ENCODE peak calls at places on chromosomes 4 and X, in eight cellular contexts. Q is nephron progenitor cell, Y is esophagus squamous epithelium, D is neural crest cell, A is GM23338, U is astrocyte of the spinal cord, T is thyroid gland, M is progenitor cell of endocrine pancreas. W is an unnamed sample.

GRCh38 chrX:134571831-134572230 is 86.4 kb downstream of the PLAC1 start:
- DNase-seq in M (no peak), Q (no peak), T (no peak), D (no peak), A (no peak), Y (no peak), U (no peak), W (no peak)

GRCh38 chr4:176034498-176034897 is 31.1 kb upstream of the WDR17 start:
- DNase-seq in Q (peak), Y (no peak), D (peak), U (peak), T (peak), M (no peak), A (peak), W (no peak)

GRCh38 chr4:123463869-123464268 is 67.3 kb downstream of the SPRY1 start:
- DNase-seq in M (no peak), T (peak), D (peak), Q (peak), A (no peak), Y (no peak), U (no peak), W (no peak)

GRCh38 chr4:1711055-1711905 is 839 bp downstream of the SLBP start:
- DNase-seq in A (peak), D (no peak), Q (no peak), Y (no peak), U (peak), M (no peak), T (peak), W (peak)

GRCh38 chrX:38117485-38117884 is 103.2 kb downstream of the SRPX start:
- DNase-seq in T (no peak), D (no peak), A (no peak), M (no peak), Y (no peak), Q (no peak), U (peak), W (peak)

GRCh38 chrX:38893441-38893840 is 92.2 kb downstream of the MID1IP1 start:
- DNase-seq in Q (no peak), A (no peak), D (no peak), Y (no peak), T (no peak), M (no peak), U (peak), W (no peak)

GRCh38 chrX:53082773-53083616 is 828 bp downstream of the TSPYL2 start:
- DNase-seq in A (no peak), M (no peak), Y (no peak), D (no peak), U (no peak), T (no peak), Q (no peak), W (no peak)

GRCh38 chr4:89640620-89641366 is 196.2 kb downstream of the SNCA start:
- DNase-seq in Q (peak), A (peak), Y (no peak), U (peak), T (peak), M (peak), D (peak), W (peak)

GRCh38 chrX:34555481-34555880 is 101.6 kb downstream of the TMEM47 start:
- DNase-seq in M (no peak), Y (no peak), U (no peak), A (no peak), T (no peak), Q (no peak), D (no peak), W (no peak)

GRCh38 chr4:87679449-87680169 is 29.5 kb downstream of the DMP1 start:
- DNase-seq in T (peak), D (peak), Q (peak), U (peak), M (peak), Y (no peak), A (peak), W (peak)

GRCh38 chr4:53633608-53634007 is 42.3 kb upstream of the LNX1 start:
- DNase-seq in D (no peak), T (no peak), Q (no peak), U (no peak), Y (no peak), A (no peak), M (no peak), W (no peak)

GRCh38 chr4:118058955-118059354 is 24.7 kb downstream of the NDST3 start:
- DNase-seq in U (no peak), D (no peak), Y (no peak), T (no peak), A (peak), Q (no peak), M (no peak), W (no peak)

GRCh38 chr4:52982246-52982950 is 120.3 kb downstream of the RASL11B start:
- DNase-seq in M (no peak), A (peak), U (peak), T (no peak), Q (peak), Y (no peak), D (no peak), W (no peak)

GRCh38 chr4:177442623-177443155 is 452 bp upstream of the AGA start:
- DNase-seq in Q (no peak), D (no peak), Y (no peak), T (peak), M (no peak), U (no peak), A (no peak), W (no peak)

GRCh38 chr4:140367738-140368137 is 5.7 kb upstream of the SCOC start:
- DNase-seq in M (no peak), A (no peak), U (peak), T (peak), D (no peak), Q (no peak), Y (no peak), W (no peak)

GRCh38 chrX:9790866-9791265 is 4.6 kb downstream of the SHROOM2 start:
- DNase-seq in Q (no peak), M (no peak), U (no peak), A (no peak), D (no peak), Y (no peak), T (no peak), W (no peak)

GRCh38 chr4:7037425-7037824 is 5.7 kb upstream of the TADA2B start:
- DNase-seq in Q (no peak), M (no peak), D (no peak), T (no peak), A (peak), Y (no peak), U (no peak), W (no peak)
- TF ChIP-seq CTCF in Q (no peak), M (no peak), D (peak), T (no peak), A (peak), Y (peak), U (no peak), W (no peak)

GRCh38 chr4:104747635-104748034 is 252.9 kb upstream of the CXXC4 start:
- DNase-seq in Y (no peak), T (no peak), M (no peak), A (no peak), D (no peak), Q (no peak), U (no peak), W (no peak)
- TF ChIP-seq CTCF in Y (no peak), T (no peak), M (no peak), A (no peak), D (no peak), Q (no peak), U (no peak), W (no peak)

GRCh38 chrX:16807548-16807947 is 21.3 kb downstream of the TXLNG start:
- DNase-seq in U (peak), Y (no peak), Q (no peak), A (peak), T (no peak), M (no peak), D (no peak), W (no peak)
- TF ChIP-seq CTCF in U (peak), Y (no peak), Q (peak), A (peak), T (no peak), M (peak), D (peak), W (no peak)

DNA sequence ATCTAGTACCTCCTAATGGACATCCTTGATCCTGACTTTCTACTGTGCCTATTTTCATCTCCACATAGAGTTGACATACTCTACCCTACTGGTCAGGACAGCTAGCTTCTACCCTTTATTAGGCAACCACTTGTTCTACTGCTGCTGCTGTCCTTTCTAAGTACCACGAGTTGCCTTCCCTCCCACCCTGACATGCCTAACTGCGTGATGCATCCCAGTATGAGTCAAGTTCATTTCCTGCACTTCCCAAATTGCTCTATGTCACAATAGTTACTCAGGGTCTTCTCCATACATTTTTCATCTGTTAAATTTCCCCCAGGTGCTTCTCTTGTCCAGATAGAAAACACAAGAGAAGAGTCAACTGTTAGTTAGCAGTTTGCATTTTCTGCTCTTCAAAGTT is 133.4 kb downstream of the TBC1D19 start:
- DNase-seq in A (no peak), U (peak), D (no peak), T (no peak), M (no peak), Y (no peak), Q (no peak), W (no peak)
- TF ChIP-seq CTCF in A (no peak), U (no peak), D (no peak), T (no peak), M (no peak), Y (no peak), Q (no peak), W (no peak)

GRCh38 chrX:133249659-133250058 is 31.5 kb upstream of the TFDP3 start:
- DNase-seq in Q (no peak), A (no peak), M (no peak), T (no peak), U (no peak), Y (no peak), D (no peak), W (no peak)
- TF ChIP-seq CTCF in Q (no peak), A (peak), M (peak), T (no peak), U (no peak), Y (no peak), D (peak), W (no peak)

DNA sequence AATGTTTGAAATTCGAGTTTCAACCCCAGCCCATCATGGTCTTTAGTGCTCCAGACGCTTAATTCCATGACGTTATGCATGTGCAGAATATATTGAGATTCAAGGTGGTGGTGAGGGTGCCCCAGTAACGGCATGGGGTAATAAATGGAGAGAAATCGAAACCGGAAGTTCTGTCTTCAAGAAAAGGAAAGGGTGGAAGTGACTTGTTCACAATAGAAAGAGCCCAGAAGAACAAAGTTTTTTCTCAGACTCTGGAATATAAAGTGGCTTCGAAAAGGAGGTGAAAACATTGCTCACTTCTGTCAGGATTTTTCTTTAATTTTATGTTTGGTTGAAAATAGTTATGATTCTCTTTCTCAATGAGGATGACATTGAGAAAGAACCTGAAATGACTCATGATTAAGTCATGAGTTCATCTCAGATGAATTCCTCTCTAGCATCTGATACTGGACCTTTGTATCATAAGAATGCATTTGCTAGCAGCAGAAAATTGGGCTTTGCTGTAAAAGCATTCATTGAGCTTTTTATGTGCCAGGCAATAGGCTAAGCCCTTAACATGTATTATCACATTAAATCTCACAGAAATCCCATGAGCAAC is 798 bp upstream of the DDX60L start:
- DNase-seq in U (peak), Y (no peak), D (no peak), Q (no peak), A (no peak), T (peak), M (no peak), W (no peak)
- TF ChIP-seq CTCF in U (no peak), Y (no peak), D (no peak), Q (no peak), A (no peak), T (no peak), M (no peak), W (no peak)

GRCh38 chrX:14591976-14592375 is 62.6 kb downstream of the GLRA2 start:
- DNase-seq in A (no peak), D (no peak), Q (no peak), Y (no peak), M (no peak), U (no peak), T (no peak), W (no peak)
- TF ChIP-seq CTCF in A (no peak), D (no peak), Q (no peak), Y (no peak), M (no peak), U (no peak), T (no peak), W (no peak)

GRCh38 chr4:3777033-3777390 is 10.8 kb downstream of the ADRA2C start:
- DNase-seq in Q (no peak), M (no peak), Y (no peak), U (no peak), T (no peak), A (no peak), D (no peak), W (no peak)
- TF ChIP-seq CTCF in Q (no peak), M (no peak), Y (no peak), U (no peak), T (no peak), A (no peak), D (no peak), W (no peak)

GRCh38 chrX:140034916-140035315 is 69.6 kb upstream of the CXorf66 start:
- DNase-seq in M (no peak), T (no peak), U (peak), Q (no peak), Y (no peak), A (peak), D (no peak), W (no peak)
- TF ChIP-seq CTCF in M (peak), T (no peak), U (peak), Q (peak), Y (no peak), A (peak), D (peak), W (peak)

GRCh38 chr4:41964401-41964800 is 17.2 kb upstream of the DCAF4L1 start:
- DNase-seq in T (no peak), Y (no peak), Q (no peak), D (no peak), A (no peak), M (no peak), U (no peak), W (no peak)

GRCh38 chr4:41957634-41958033 is 22.4 kb downstream of the TMEM33 start:
- DNase-seq in Q (no peak), D (no peak), A (peak), Y (no peak), U (no peak), M (no peak), T (no peak), W (no peak)

GRCh38 chr4:41967392-41967791 is 14.2 kb upstream of the DCAF4L1 start:
- DNase-seq in A (no peak), M (no peak), U (no peak), Y (no peak), D (no peak), T (no peak), Q (no peak), W (no peak)

DNA sequence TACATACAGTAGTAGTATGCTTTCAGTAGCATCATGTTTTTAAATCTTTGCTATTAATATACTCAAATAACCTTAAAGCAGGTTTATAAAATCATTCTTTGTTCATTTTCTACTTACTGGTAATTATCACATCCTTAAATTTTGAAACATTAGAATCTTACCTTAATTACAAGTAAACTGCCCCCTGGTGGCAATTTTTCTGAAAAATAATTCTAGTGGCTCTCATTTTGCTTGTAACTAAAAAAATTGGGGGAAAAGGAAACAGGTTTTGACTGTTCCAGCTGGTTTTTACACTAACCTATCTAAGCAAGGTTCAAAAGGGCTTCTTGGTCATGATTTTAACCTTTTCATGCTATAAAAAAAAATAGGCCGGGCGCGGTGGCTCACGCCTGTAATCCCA is 18.5 kb upstream of the DCAF4L1 start:
- DNase-seq in Y (no peak), T (no peak), U (peak), A (peak), D (no peak), Q (no peak), M (no peak), W (no peak)
- TF ChIP-seq CTCF in Y (peak), T (no peak), U (peak), A (peak), D (peak), Q (peak), M (peak), W (peak)